ENCODE peak calls at places on chromosome 20, in six cellular contexts. W is glutamatergic neuron, G is fibroblast of mammary gland, T is fibroblast of pulmonary artery, P is endothelial cell, C is left ventricle myocardium inferior. I is an unnamed sample.

GRCh38 chr20:49775229-49775693 is 37.4 kb upstream of the SLC9A8 start:
- DNase-seq in G (peak), C (no peak), P (peak), W (no peak), T (peak), I (peak)

GRCh38 chr20:25271486-25272222 is 23.8 kb downstream of the PYGB start:
- DNase-seq in C (peak), W (no peak), G (no peak), T (no peak), P (no peak), I (no peak)

GRCh38 chr20:43939762-43940121 is 25.1 kb downstream of the TOX2 start:
- DNase-seq in T (no peak), P (no peak), G (peak), W (no peak), C (no peak), I (no peak)

GRCh38 chr20:25024171-25024570 is 31.6 kb upstream of the APMAP start:
- DNase-seq in P (no peak), G (no peak), T (no peak), C (no peak), W (peak), I (no peak)

GRCh38 chr20:49951160-49951559 is 15.0 kb downstream of the RNF114 start:
- DNase-seq in C (no peak), P (no peak), T (peak), W (no peak), G (peak), I (no peak)

GRCh38 chr20:43507150-43508080 is at the start of gene L3MBTL1:
- DNase-seq in W (peak), G (peak), C (peak), P (peak), T (peak), I (peak)

GRCh38 chr20:21518292-21518991 is 4.6 kb upstream of the NKX2-2 start:
- DNase-seq in P (no peak), W (no peak), T (no peak), C (no peak), G (no peak), I (no peak)

GRCh38 chr20:8389381-8390368 is 257.6 kb downstream of the PLCB1 start:
- DNase-seq in W (no peak), G (peak), T (peak), C (no peak), P (no peak), I (no peak)

GRCh38 chr20:13338097-13338661 is 117.1 kb downstream of the ISM1 start:
- DNase-seq in G (no peak), T (no peak), C (no peak), P (no peak), W (no peak), I (no peak)

GRCh38 chr20:14888172-14888571 is 550.8 kb upstream of the FLRT3 start:
- DNase-seq in C (no peak), G (no peak), T (peak), P (no peak), W (no peak), I (no peak)

GRCh38 chr20:53940883-53941546 is 129.4 kb downstream of the BCAS1 start:
- DNase-seq in G (peak), W (no peak), C (peak), T (peak), P (no peak), I (peak)

GRCh38 chr20:32285082-32285620 is 7.7 kb downstream of the KIF3B start:
- DNase-seq in T (no peak), W (no peak), G (no peak), P (no peak), C (no peak), I (no peak)

GRCh38 chr20:43853174-43853803 is 61.4 kb upstream of the TOX2 start:
- DNase-seq in G (peak), P (no peak), W (no peak), T (peak), C (no peak), I (no peak)

GRCh38 chr20:4649941-4650681 is 71.6 kb upstream of the PRND start:
- DNase-seq in C (no peak), W (no peak), G (no peak), P (no peak), T (no peak), I (no peak)

GRCh38 chr20:17916365-17916996 is 52.1 kb downstream of the SNX5 start:
- DNase-seq in C (no peak), T (no peak), G (no peak), P (no peak), W (no peak), I (no peak)

GRCh38 chr20:30168025-30168799 is 1089.3 kb upstream of the DEFB115 start:
- DNase-seq in W (no peak), T (no peak), P (no peak), C (no peak), G (no peak), I (no peak)

GRCh38 chr20:23205656-23206055 is 119.5 kb upstream of the CD93 start:
- DNase-seq in G (peak), P (peak), T (peak), C (peak), W (peak), I (peak)

GRCh38 chr20:44302026-44302669 is 8.9 kb downstream of the FITM2 start:
- DNase-seq in G (no peak), C (peak), P (no peak), T (no peak), W (no peak), I (no peak)

GRCh38 chr20:53168491-53168890 is 196.3 kb downstream of the TSHZ2 start:
- DNase-seq in G (no peak), T (no peak), P (no peak), W (no peak), C (no peak), I (no peak)

GRCh38 chr20:621115-621756 is 11.1 kb upstream of the TCF15 start:
- DNase-seq in P (no peak), W (no peak), C (no peak), T (no peak), G (peak), I (no peak)

GRCh38 chr20:50980071-50980681 is 21.6 kb downstream of the MOCS3 start:
- DNase-seq in C (no peak), G (peak), P (no peak), T (peak), W (no peak), I (no peak)

GRCh38 chr20:8043687-8044278 is 24.2 kb upstream of the TMX4 start:
- DNase-seq in P (peak), C (no peak), G (peak), W (no peak), T (peak), I (peak)

GRCh38 chr20:33443006-33443511 is 504 bp downstream of the SNTA1 start:
- DNase-seq in W (no peak), G (no peak), T (no peak), P (peak), C (peak), I (no peak)

GRCh38 chr20:15289337-15289736 is 951.9 kb upstream of the FLRT3 start:
- DNase-seq in P (no peak), W (no peak), T (no peak), G (no peak), C (no peak), I (no peak)

GRCh38 chr20:32727663-32728062 is 15.6 kb downstream of the COMMD7 start:
- DNase-seq in W (no peak), P (no peak), C (no peak), T (peak), G (peak), I (no peak)

GRCh38 chr20:49976542-49976941 is 6.2 kb upstream of the SNAI1 start:
- DNase-seq in T (no peak), W (no peak), G (peak), C (no peak), P (no peak), I (no peak)

GRCh38 chr20:41268917-41269652 is 48.4 kb downstream of the ZHX3 start:
- DNase-seq in C (no peak), G (no peak), W (no peak), T (no peak), P (no peak), I (no peak)

GRCh38 chr20:24627926-24628325 is 158.5 kb downstream of the SYNDIG1 start:
- DNase-seq in C (no peak), W (no peak), G (no peak), T (no peak), P (no peak), I (no peak)

GRCh38 chr20:57883761-57884160 is 173.9 kb upstream of the PMEPA1 start:
- DNase-seq in C (no peak), W (no peak), T (no peak), P (no peak), G (no peak), I (no peak)

GRCh38 chr20:59985864-59986263 is 27.6 kb downstream of the CDH26 start:
- DNase-seq in P (no peak), G (no peak), W (no peak), T (no peak), C (peak), I (no peak)
- TF ChIP-seq CTCF in P (no peak), G (no peak), W (no peak), T (no peak), C (peak), I (no peak)

GRCh38 chr20:59284470-59284869 is 15.9 kb upstream of the EDN3 start:
- DNase-seq in C (no peak), W (no peak), P (no peak), G (no peak), T (no peak), I (no peak)
- TF ChIP-seq CTCF in C (no peak), W (no peak), P (no peak), G (no peak), T (no peak), I (no peak)

DNA sequence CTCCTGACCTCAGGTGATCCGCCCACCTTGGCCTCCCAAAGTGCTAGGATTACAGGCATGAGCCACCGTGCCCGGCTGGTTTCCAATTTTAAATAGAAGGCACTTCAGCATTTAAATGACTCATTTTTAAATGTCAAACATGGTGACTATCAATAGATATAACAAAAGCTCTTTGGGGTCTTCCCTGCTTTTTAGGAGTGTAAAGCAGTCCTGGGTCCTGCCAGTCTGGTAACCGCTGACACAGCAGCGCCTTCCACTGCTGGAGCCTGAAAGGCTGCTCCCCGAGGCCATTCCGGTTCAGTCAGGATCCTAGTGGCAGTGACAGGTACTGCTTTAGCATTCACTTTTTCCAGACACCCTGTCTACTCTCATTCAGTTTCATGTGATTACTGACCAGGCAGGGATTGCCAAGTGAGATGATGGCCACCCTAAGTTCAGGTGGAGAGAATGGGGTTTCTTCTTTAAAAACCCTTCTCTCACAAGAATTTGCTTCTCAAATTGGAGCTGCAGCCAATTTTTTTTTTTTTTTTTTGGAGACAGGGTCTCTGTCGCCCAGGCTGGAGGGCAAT is 5.1 kb downstream of the DIDO1 start:
- DNase-seq in G (peak), W (peak), C (no peak), P (peak), T (peak), I (peak)
- TF ChIP-seq CTCF in G (peak), W (peak), C (peak), P (peak), T (peak), I (peak)

DNA sequence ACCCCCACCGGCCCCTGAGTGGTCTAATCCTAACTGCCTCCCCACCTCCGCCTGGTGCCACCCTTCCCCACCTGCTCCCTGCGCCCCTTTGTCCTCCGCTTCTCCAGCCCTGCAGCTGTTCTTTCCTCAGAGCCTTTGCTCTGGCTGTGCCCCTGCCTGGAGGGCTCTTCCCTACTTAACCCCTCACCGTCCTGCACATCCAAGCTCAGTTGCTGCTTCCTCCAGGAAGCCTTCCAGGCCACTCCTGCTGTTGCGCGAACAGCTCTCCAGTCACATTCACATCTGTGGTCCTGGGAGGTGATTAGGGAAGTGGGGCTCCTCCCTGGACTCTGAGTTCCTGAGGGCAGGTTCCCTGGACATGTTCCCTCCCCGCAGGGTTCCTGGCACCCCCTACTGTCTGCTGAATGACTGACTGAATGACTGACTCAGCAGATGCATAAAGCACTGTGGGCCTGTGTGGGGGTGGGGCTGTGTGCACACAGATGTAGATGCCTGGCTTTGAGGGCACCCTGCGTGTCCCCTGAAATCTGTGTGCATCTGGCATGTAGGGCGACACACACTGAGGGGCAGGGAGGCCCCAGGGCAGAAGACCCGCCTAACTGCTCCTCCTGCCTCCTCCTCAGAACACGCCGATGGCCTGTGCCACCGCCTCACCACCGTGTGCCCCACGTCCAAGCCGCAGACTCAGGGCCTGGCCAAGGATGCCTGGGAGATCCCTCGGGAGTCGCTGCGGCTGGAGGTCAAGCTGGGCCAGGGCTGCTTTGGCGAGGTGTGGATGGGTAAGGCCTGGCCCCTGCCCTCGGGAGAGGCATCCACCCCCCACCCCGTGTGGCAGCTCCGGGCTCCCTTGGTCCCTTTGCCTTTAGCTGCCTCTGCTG is 51.4 kb downstream of the SRC start:
- DNase-seq in G (peak), C (no peak), T (no peak), W (peak), P (no peak), I (no peak)
- TF ChIP-seq CTCF in G (peak), C (no peak), T (no peak), W (no peak), P (no peak), I (no peak)

GRCh38 chr20:9884061-9884460 is 45.2 kb upstream of the PAK5 start:
- DNase-seq in C (no peak), P (no peak), G (no peak), T (no peak), W (no peak), I (no peak)
- TF ChIP-seq CTCF in C (no peak), P (no peak), G (no peak), T (no peak), W (no peak), I (no peak)

DNA sequence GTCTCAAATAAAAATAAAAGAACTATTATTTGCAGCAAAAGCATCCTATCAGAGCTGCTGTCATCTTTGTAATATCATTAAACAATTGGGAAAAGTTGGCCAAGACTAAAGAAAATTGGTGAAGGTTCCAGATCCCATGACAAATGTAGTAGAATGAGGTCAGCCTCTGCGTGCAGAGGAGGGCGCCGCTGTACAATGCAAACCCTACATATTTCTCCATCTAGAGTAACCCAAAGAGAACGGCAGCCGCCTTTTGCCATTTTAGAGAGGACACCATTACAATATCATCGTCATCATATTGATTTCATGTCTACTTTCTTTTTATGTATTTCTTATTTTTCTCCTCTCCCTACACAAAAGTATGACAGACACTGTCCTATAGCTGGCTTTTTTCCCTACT is 59.5 kb downstream of the ZMYND8 start:
- DNase-seq in G (no peak), P (no peak), C (no peak), T (peak), W (no peak), I (no peak)
- TF ChIP-seq CTCF in G (no peak), P (no peak), C (peak), T (no peak), W (no peak), I (no peak)

DNA sequence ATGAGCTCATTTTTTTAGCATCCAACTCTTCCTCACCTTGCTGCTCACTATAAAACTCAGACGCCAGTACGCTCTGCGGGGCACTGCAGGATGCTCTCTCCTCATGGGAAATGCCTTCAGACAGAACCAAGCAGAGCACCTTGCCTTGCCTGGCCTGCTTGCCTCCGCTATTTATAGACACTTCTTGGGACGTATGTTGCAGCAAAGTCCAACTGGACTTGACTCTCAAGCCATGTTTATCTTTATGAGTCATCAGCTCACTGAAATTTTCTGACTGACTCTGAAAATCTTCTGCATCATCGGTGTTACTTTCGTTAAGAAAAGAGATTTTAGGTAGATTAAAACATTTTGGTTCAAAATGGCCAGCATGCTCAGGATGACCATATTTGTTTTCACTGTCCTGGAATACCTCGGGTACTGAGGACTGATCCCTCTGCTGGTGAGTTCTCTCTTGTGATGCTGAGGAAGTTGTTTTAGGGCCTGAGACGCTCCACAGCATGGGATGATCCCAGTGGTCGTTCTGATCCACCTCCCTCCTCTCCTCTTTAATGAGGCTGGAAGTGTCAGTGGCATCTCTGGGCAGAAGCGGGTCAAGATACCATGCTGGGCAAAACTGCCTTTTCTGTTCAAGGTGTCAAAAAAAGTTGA is 204.5 kb downstream of the KIF16B start:
- DNase-seq in P (no peak), W (no peak), G (peak), T (peak), C (no peak), I (no peak)
- TF ChIP-seq CTCF in P (no peak), W (no peak), G (no peak), T (no peak), C (no peak), I (no peak)

DNA sequence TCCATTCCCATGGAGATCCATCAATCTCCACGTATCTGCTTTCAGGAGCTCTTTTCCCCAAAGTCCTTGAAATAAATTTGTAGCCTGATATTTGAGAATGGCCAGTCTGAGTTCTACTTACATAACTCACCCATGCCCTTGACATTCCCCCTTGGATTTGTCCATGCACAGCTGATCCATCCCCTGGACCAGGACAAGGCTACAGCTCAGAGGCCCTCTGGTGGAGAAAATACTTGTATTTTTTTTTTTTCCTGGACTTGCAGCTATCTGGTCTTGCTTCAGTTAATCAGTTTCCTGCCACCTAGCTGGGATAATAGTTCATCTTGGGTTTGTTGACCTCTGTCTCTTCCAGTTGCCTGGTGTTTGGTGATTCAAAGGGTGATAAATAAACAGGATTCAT is 467.6 kb downstream of the DHX35 start:
- DNase-seq in P (peak), T (no peak), W (no peak), C (no peak), G (peak), I (no peak)
- TF ChIP-seq CTCF in P (peak), T (no peak), W (peak), C (peak), G (peak), I (peak)

GRCh38 chr20:19660808-19661378 is 97.2 kb upstream of the RIN2 start:
- DNase-seq in W (no peak), C (no peak), G (no peak), P (no peak), T (no peak), I (no peak)

GRCh38 chr20:19661717-19662637 is 96.1 kb upstream of the RIN2 start:
- DNase-seq in C (peak), P (peak), W (peak), G (peak), T (peak), I (peak)

GRCh38 chr20:19658137-19658536 is 99.9 kb upstream of the RIN2 start:
- DNase-seq in C (no peak), W (no peak), T (no peak), P (no peak), G (no peak), I (no peak)

GRCh38 chr20:19659468-19659867 is 98.6 kb upstream of the RIN2 start:
- DNase-seq in G (no peak), C (no peak), P (no peak), W (no peak), T (no peak), I (no peak)

GRCh38 chr20:19662638-19662995 is 95.4 kb upstream of the RIN2 start:
- DNase-seq in C (no peak), T (no peak), W (no peak), G (no peak), P (no peak), I (no peak)
- TF ChIP-seq CTCF in C (no peak), T (no peak), W (peak), G (no peak), P (peak), I (peak)

I was measured in nephron progenitor cell.